ENCODE peak calls at places on chromosomes 5 and 9, in five cellular contexts. One of them, this sample, is unnamed. For H3K27me3, the result is how much of the 10 kb centered on the place peaks cover.

GRCh38 chr9:116692619-116693018 is 5.5 kb downstream of the TRIM32 start:
- DNase-seq in Peyer's patch: no peak
- DNase-seq in sigmoid colon: no peak
- DNase-seq in ovary: no peak
- DNase-seq in H1: no peak
- DNase-seq in this sample: no peak

GRCh38 chr9:6938873-6939272 is 181.1 kb downstream of the KDM4C start:
- DNase-seq in ovary: no peak
- DNase-seq in H1: no peak
- DNase-seq in Peyer's patch: no peak
- DNase-seq in sigmoid colon: no peak
- DNase-seq in this sample: no peak

GRCh38 chr5:27511061-27511460 is 472.7 kb upstream of the CDH9 start:
- DNase-seq in H1: no peak
- DNase-seq in sigmoid colon: no peak
- DNase-seq in Peyer's patch: no peak
- DNase-seq in ovary: no peak
- DNase-seq in this sample: no peak

GRCh38 chr9:17003576-17004240 is 131.1 kb upstream of the CNTLN start:
- DNase-seq in sigmoid colon: no peak
- DNase-seq in H1: no peak
- DNase-seq in ovary: no peak
- DNase-seq in Peyer's patch: no peak
- DNase-seq in this sample: no peak

GRCh38 chr9:136865768-136866103 is 372 bp downstream of the EDF1 start:
- DNase-seq in sigmoid colon: peak
- DNase-seq in H1: no peak
- DNase-seq in Peyer's patch: peak
- DNase-seq in ovary: peak
- DNase-seq in this sample: no peak

GRCh38 chr5:134435525-134435924 is 23.8 kb upstream of the CDKN2AIPNL start:
- DNase-seq in Peyer's patch: no peak
- DNase-seq in ovary: no peak
- DNase-seq in H1: no peak
- DNase-seq in sigmoid colon: no peak
- DNase-seq in this sample: peak

GRCh38 chr5:103122242-103122641 is 2.1 kb downstream of the PPIP5K2 start:
- DNase-seq in H1: no peak
- DNase-seq in ovary: no peak
- DNase-seq in Peyer's patch: no peak
- DNase-seq in sigmoid colon: no peak
- DNase-seq in this sample: no peak

GRCh38 chr9:111944467-111944866 is 47.9 kb downstream of the UGCG start:
- DNase-seq in sigmoid colon: no peak
- DNase-seq in ovary: no peak
- DNase-seq in H1: no peak
- DNase-seq in Peyer's patch: no peak
- DNase-seq in this sample: no peak

GRCh38 chr5:174387448-174387847 is 336.9 kb upstream of the MSX2 start:
- DNase-seq in ovary: no peak
- DNase-seq in sigmoid colon: no peak
- DNase-seq in H1: no peak
- DNase-seq in Peyer's patch: no peak
- DNase-seq in this sample: no peak

GRCh38 chr9:13443380-13444271 is 164.1 kb upstream of the MPDZ start:
- DNase-seq in ovary: no peak
- DNase-seq in sigmoid colon: no peak
- DNase-seq in H1: no peak
- DNase-seq in Peyer's patch: no peak
- DNase-seq in this sample: no peak

GRCh38 chr5:135491038-135491551 is 38.9 kb upstream of the TIFAB start:
- DNase-seq in sigmoid colon: no peak
- DNase-seq in Peyer's patch: no peak
- DNase-seq in H1: no peak
- DNase-seq in ovary: no peak
- DNase-seq in this sample: no peak

GRCh38 chr5:149765932-149766331 is 35.8 kb downstream of the PPARGC1B start:
- DNase-seq in H1: no peak
- DNase-seq in sigmoid colon: no peak
- DNase-seq in ovary: no peak
- DNase-seq in Peyer's patch: no peak
- DNase-seq in this sample: no peak

GRCh38 chr9:129568560-129569505 is 52.1 kb downstream of the C9orf50 start:
- DNase-seq in H1: no peak
- DNase-seq in ovary: peak
- DNase-seq in sigmoid colon: peak
- DNase-seq in Peyer's patch: no peak
- DNase-seq in this sample: no peak

GRCh38 chr5:119808024-119808423 is 178.7 kb downstream of the FAM170A start:
- DNase-seq in sigmoid colon: no peak
- DNase-seq in H1: no peak
- DNase-seq in Peyer's patch: no peak
- DNase-seq in ovary: no peak
- DNase-seq in this sample: no peak

GRCh38 chr9:76107487-76107886 is 217.0 kb downstream of the PCSK5 start:
- DNase-seq in ovary: peak
- DNase-seq in sigmoid colon: peak
- DNase-seq in Peyer's patch: no peak
- DNase-seq in H1: no peak
- DNase-seq in this sample: peak

GRCh38 chr5:137635521-137635921 is 100.4 kb downstream of the KLHL3 start:
- DNase-seq in Peyer's patch: no peak
- DNase-seq in ovary: no peak
- DNase-seq in H1: no peak
- DNase-seq in sigmoid colon: no peak
- DNase-seq in this sample: no peak

GRCh38 chr9:89464991-89465390 is 32.9 kb downstream of the SEMA4D start:
- DNase-seq in Peyer's patch: peak
- DNase-seq in ovary: no peak
- DNase-seq in H1: no peak
- DNase-seq in sigmoid colon: peak
- DNase-seq in this sample: no peak

GRCh38 chr5:539469-540214 is 15.4 kb upstream of the SLC9A3 start:
- DNase-seq in sigmoid colon: peak
- DNase-seq in H1: no peak
- DNase-seq in Peyer's patch: peak
- DNase-seq in ovary: no peak
- DNase-seq in this sample: no peak

GRCh38 chr5:147668385-147668784 is 114.1 kb downstream of the JAKMIP2 start:
- DNase-seq in Peyer's patch: no peak
- DNase-seq in H1: no peak
- DNase-seq in sigmoid colon: no peak
- DNase-seq in ovary: no peak
- DNase-seq in this sample: no peak

GRCh38 chr9:127987103-127987614 is 6.4 kb upstream of the EEIG1 start:
- DNase-seq in H1: no peak
- DNase-seq in sigmoid colon: no peak
- DNase-seq in ovary: no peak
- DNase-seq in Peyer's patch: peak
- DNase-seq in this sample: peak

GRCh38 chr5:16568875-16569580 is 47.8 kb downstream of the RETREG1 start:
- DNase-seq in Peyer's patch: no peak
- DNase-seq in ovary: no peak
- DNase-seq in H1: no peak
- DNase-seq in sigmoid colon: peak
- DNase-seq in this sample: no peak

GRCh38 chr9:129283290-129283691 is 105.2 kb upstream of the IER5L start:
- DNase-seq in ovary: peak
- DNase-seq in Peyer's patch: no peak
- DNase-seq in sigmoid colon: peak
- DNase-seq in H1: no peak
- DNase-seq in this sample: peak

GRCh38 chr5:139797856-139798510 is 2.4 kb downstream of the PSD2 start:
- DNase-seq in ovary: no peak
- DNase-seq in Peyer's patch: peak
- DNase-seq in sigmoid colon: no peak
- DNase-seq in H1: no peak
- DNase-seq in this sample: no peak
- H3K27me3 ChIP-seq in ovary: under half
- H3K27me3 ChIP-seq in Peyer's patch: under half
- H3K27me3 ChIP-seq in sigmoid colon: half or more
- H3K27me3 ChIP-seq in H1: under half
- H3K27me3 ChIP-seq in this sample: under half

DNA sequence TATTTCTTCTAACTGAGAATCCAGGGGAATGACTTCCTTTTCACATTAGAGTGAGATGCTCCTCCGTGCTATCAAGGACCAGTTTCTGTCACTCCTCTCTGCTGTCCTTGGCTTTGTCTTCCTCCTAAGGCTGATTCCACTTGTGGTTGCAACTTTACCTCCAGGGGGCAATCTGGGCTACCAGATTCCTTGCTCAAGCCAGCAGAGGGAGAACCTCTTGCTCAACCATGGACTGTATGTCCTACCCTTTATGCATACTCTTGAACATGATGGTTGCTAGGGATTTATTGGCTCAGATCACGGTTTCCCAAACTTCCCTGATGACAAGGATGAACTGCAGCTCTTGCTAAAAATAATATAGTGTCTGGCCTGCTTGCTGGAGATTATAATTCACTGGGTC is 24.0 kb downstream of the NNT start:
- DNase-seq in sigmoid colon: no peak
- DNase-seq in Peyer's patch: no peak
- DNase-seq in H1: no peak
- DNase-seq in ovary: no peak
- DNase-seq in this sample: peak
- TF ChIP-seq CTCF in sigmoid colon: no peak
- TF ChIP-seq CTCF in Peyer's patch: no peak
- TF ChIP-seq CTCF in H1: peak
- TF ChIP-seq CTCF in ovary: no peak
- TF ChIP-seq CTCF in this sample: peak

GRCh38 chr9:131720330-131720729 is 19.5 kb downstream of the RAPGEF1 start:
- DNase-seq in ovary: no peak
- DNase-seq in Peyer's patch: no peak
- DNase-seq in H1: no peak
- DNase-seq in sigmoid colon: no peak
- DNase-seq in this sample: no peak
- TF ChIP-seq POLR2A in ovary: no peak
- TF ChIP-seq POLR2A in Peyer's patch: no peak
- TF ChIP-seq POLR2A in H1: no peak
- TF ChIP-seq POLR2A in sigmoid colon: no peak
- TF ChIP-seq POLR2A in this sample: no peak

GRCh38 chr5:123086376-123087055 is 2.5 kb upstream of the PRDM6 start:
- DNase-seq in Peyer's patch: no peak
- DNase-seq in ovary: no peak
- DNase-seq in H1: no peak
- DNase-seq in sigmoid colon: no peak
- DNase-seq in this sample: no peak
- H3K27me3 ChIP-seq in Peyer's patch: under half
- H3K27me3 ChIP-seq in ovary: under half
- H3K27me3 ChIP-seq in H1: half or more
- H3K27me3 ChIP-seq in sigmoid colon: under half
- H3K27me3 ChIP-seq in this sample: half or more

GRCh38 chr9:21252727-21253547 is 13.1 kb upstream of the IFNA14 start:
- DNase-seq in sigmoid colon: no peak
- DNase-seq in H1: no peak
- DNase-seq in ovary: no peak
- DNase-seq in Peyer's patch: no peak
- DNase-seq in this sample: peak
- TF ChIP-seq CTCF in sigmoid colon: peak
- TF ChIP-seq CTCF in H1: peak
- TF ChIP-seq CTCF in ovary: no peak
- TF ChIP-seq CTCF in Peyer's patch: no peak
- TF ChIP-seq CTCF in this sample: peak

GRCh38 chr5:74839228-74839627 is 27.0 kb downstream of the FAM169A start:
- DNase-seq in ovary: no peak
- DNase-seq in sigmoid colon: no peak
- DNase-seq in H1: no peak
- DNase-seq in Peyer's patch: no peak
- DNase-seq in this sample: no peak
- TF ChIP-seq POLR2A in ovary: no peak
- TF ChIP-seq POLR2A in sigmoid colon: no peak
- TF ChIP-seq POLR2A in H1: no peak
- TF ChIP-seq POLR2A in Peyer's patch: no peak
- TF ChIP-seq POLR2A in this sample: no peak

GRCh38 chr9:124771867-124772621 is 933 bp upstream of the NR6A1 start:
- DNase-seq in sigmoid colon: no peak
- DNase-seq in H1: no peak
- DNase-seq in ovary: peak
- DNase-seq in Peyer's patch: peak
- DNase-seq in this sample: peak

GRCh38 chr9:124773473-124774130 is 2.5 kb upstream of the NR6A1 start:
- DNase-seq in sigmoid colon: no peak
- DNase-seq in H1: no peak
- DNase-seq in ovary: no peak
- DNase-seq in Peyer's patch: no peak
- DNase-seq in this sample: no peak

GRCh38 chr9:124769451-124770358 is 1.4 kb downstream of the NR6A1 start:
- DNase-seq in H1: no peak
- DNase-seq in sigmoid colon: no peak
- DNase-seq in ovary: no peak
- DNase-seq in Peyer's patch: peak
- DNase-seq in this sample: no peak

GRCh38 chr9:124770359-124771020 is 621 bp downstream of the NR6A1 start:
- DNase-seq in sigmoid colon: peak
- DNase-seq in Peyer's patch: peak
- DNase-seq in H1: no peak
- DNase-seq in ovary: no peak
- DNase-seq in this sample: no peak

GRCh38 chr9:124771021-124771866 is at the start of gene NR6A1:
- DNase-seq in Peyer's patch: peak
- DNase-seq in H1: peak
- DNase-seq in ovary: peak
- DNase-seq in sigmoid colon: peak
- DNase-seq in this sample: peak
- H3K27me3 ChIP-seq in Peyer's patch: under half
- H3K27me3 ChIP-seq in H1: under half
- H3K27me3 ChIP-seq in ovary: under half
- H3K27me3 ChIP-seq in sigmoid colon: under half
- H3K27me3 ChIP-seq in this sample: under half

GRCh38 chr9:98538203-98538602 is 170.5 kb downstream of the GABBR2 start:
- DNase-seq in Peyer's patch: no peak
- DNase-seq in ovary: no peak
- DNase-seq in H1: no peak
- DNase-seq in sigmoid colon: no peak
- DNase-seq in this sample: no peak
- TF ChIP-seq CTCF in Peyer's patch: no peak
- TF ChIP-seq CTCF in ovary: no peak
- TF ChIP-seq CTCF in H1: peak
- TF ChIP-seq CTCF in sigmoid colon: no peak
- TF ChIP-seq CTCF in this sample: no peak

GRCh38 chr9:92234503-92234902 is 59.0 kb downstream of the IARS1 start:
- DNase-seq in H1: no peak
- DNase-seq in ovary: no peak
- DNase-seq in sigmoid colon: no peak
- DNase-seq in Peyer's patch: no peak
- DNase-seq in this sample: no peak
- TF ChIP-seq POLR2A in H1: no peak
- TF ChIP-seq POLR2A in ovary: no peak
- TF ChIP-seq POLR2A in sigmoid colon: no peak
- TF ChIP-seq POLR2A in Peyer's patch: no peak
- TF ChIP-seq POLR2A in this sample: no peak